ENCODE peak calls at places on chromosomes 2 and 18, in seven cellular contexts. R is testis, X is GM10248, W is heart right ventricle, S is GM12865, J is foreskin fibroblast, I is right lobe of liver. Y is an unnamed sample.

GRCh38 chr2:27809761-27810241 is 38.3 kb downstream of the MRPL33 start:
- DNase-seq in R (no peak), X (no peak), W (no peak), S (no peak), J (peak; percentile 61), I (no peak), Y (no peak)

GRCh38 chr2:96957299-96957698 is 29.1 kb downstream of the FAM178B start:
- DNase-seq in R (no peak), X (no peak), W (no peak), S (no peak), J (no peak), I (no peak), Y (no peak)

GRCh38 chr2:46239175-46239846 is 57.9 kb upstream of the EPAS1 start:
- DNase-seq in R (no peak), X (no peak), W (no peak), S (no peak), J (no peak), I (no peak), Y (no peak)

GRCh38 chr18:40813116-40813515 is 1141.9 kb upstream of the PIK3C3 start:
- DNase-seq in R (no peak), X (no peak), W (no peak), S (no peak), J (no peak), I (no peak), Y (no peak)

GRCh38 chr18:67104700-67105284 is 411.7 kb downstream of the DSEL start:
- DNase-seq in R (peak; percentile 84), X (peak; percentile 15), W (peak; percentile 23), S (peak; percentile 63), J (peak; percentile 25), I (peak; percentile 79), Y (peak; percentile 75)

GRCh38 chr2:222404126-222404891 is 20.0 kb upstream of the SGPP2 start:
- DNase-seq in R (peak; percentile 22), X (no peak), W (no peak), S (no peak), J (no peak), I (no peak), Y (no peak)

GRCh38 chr2:54767921-54768320 is 44.5 kb downstream of the EML6 start:
- DNase-seq in R (no peak), X (peak; percentile 25), W (no peak), S (peak; percentile 18), J (peak; percentile 68), I (no peak), Y (no peak)

GRCh38 chr2:165594935-165595255 is 125.4 kb downstream of the CSRNP3 start:
- DNase-seq in R (no peak), X (peak; percentile 20), W (no peak), S (peak; percentile 48), J (no peak), I (no peak), Y (no peak)

GRCh38 chr2:161250864-161251436 is 57.3 kb upstream of the PSMD14 start:
- DNase-seq in R (no peak), X (peak; percentile 38), W (no peak), S (peak; percentile 61), J (no peak), I (no peak), Y (peak; percentile 58)

GRCh38 chr2:41940715-41941114 is 107.1 kb upstream of the PKDCC start:
- DNase-seq in R (no peak), X (no peak), W (peak; percentile 71), S (no peak), J (no peak), I (no peak), Y (no peak)

GRCh38 chr18:50906843-50907242 is 27.9 kb downstream of the ME2 start:
- DNase-seq in R (no peak), X (no peak), W (no peak), S (no peak), J (no peak), I (no peak), Y (no peak)

GRCh38 chr2:203948733-203949132 is 12.2 kb downstream of the ICOS start:
- DNase-seq in R (no peak), X (peak; percentile 26), W (no peak), S (peak; percentile 24), J (no peak), I (no peak), Y (no peak)

GRCh38 chr18:3931542-3932112 is 481.7 kb downstream of the TGIF1 start:
- DNase-seq in R (no peak), X (no peak), W (no peak), S (peak; percentile 2), J (no peak), I (no peak), Y (no peak)

GRCh38 chr2:233033672-233034071 is 1.2 kb downstream of the NEU2 start:
- DNase-seq in R (no peak), X (no peak), W (no peak), S (no peak), J (peak; percentile 32), I (no peak), Y (no peak)

DNA sequence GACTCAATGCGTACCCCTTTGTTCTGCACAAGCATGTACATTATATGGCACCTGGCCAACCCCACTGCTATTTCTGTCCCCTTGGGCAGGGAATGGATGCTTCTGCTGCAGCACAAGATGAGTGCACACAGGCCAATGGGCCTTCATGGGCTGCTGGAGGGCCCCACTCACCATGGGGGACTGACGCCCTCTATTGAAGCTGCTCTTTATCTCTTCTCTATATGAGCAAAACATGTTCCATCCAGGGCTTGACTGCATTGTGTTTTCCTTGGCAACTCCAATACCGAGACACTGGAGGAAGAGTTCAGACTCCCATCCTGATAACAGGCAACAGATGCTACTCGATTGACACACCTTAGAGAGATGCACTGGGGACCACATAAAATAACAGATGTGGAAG is 251.6 kb upstream of the NCKAP5 start:
- DNase-seq in R (no peak), X (no peak), W (no peak), S (no peak), J (peak; percentile 44), I (no peak), Y (no peak)
- TF ChIP-seq CTCF in R (no peak), X (no peak), W (no peak), S (no peak), J (no peak), I (no peak), Y (no peak)

GRCh38 chr2:79235135-79235534 is 75.6 kb upstream of the REG3A start:
- DNase-seq in R (no peak), X (no peak), W (no peak), S (no peak), J (no peak), I (no peak), Y (no peak)
- TF ChIP-seq CTCF in R (no peak), X (no peak), W (no peak), S (no peak), J (no peak), I (peak; percentile 22), Y (no peak)

GRCh38 chr2:63486861-63487290 is 101.4 kb downstream of the WDPCP start:
- DNase-seq in R (no peak), X (no peak), W (no peak), S (peak; percentile 7), J (no peak), I (no peak), Y (no peak)
- TF ChIP-seq CTCF in R (no peak), X (peak; percentile 33), W (no peak), S (no peak), J (no peak), I (peak; percentile 18), Y (peak; percentile 26)

GRCh38 chr2:164126960-164127359 is 391.2 kb upstream of the FIGN start:
- DNase-seq in R (no peak), X (no peak), W (no peak), S (no peak), J (no peak), I (no peak), Y (no peak)
- TF ChIP-seq CTCF in R (no peak), X (no peak), W (peak; percentile 51), S (no peak), J (peak; percentile 17), I (no peak), Y (no peak)

GRCh38 chr2:149418065-149418464 is 87.7 kb downstream of the LYPD6 start:
- DNase-seq in R (no peak), X (no peak), W (no peak), S (no peak), J (no peak), I (no peak), Y (no peak)

GRCh38 chr2:149422991-149423338 is 92.6 kb downstream of the LYPD6 start:
- DNase-seq in R (no peak), X (no peak), W (no peak), S (no peak), J (no peak), I (no peak), Y (peak; percentile 10)

GRCh38 chr2:149422337-149422990 is 92.1 kb downstream of the LYPD6 start:
- DNase-seq in R (no peak), X (no peak), W (no peak), S (no peak), J (peak; percentile 41), I (no peak), Y (peak; percentile 49)

GRCh38 chr2:149421791-149422190 is 91.4 kb downstream of the LYPD6 start:
- DNase-seq in R (no peak), X (no peak), W (no peak), S (no peak), J (no peak), I (no peak), Y (no peak)

GRCh38 chr2:149420053-149420963 is 89.9 kb downstream of the LYPD6 start:
- DNase-seq in R (no peak), X (no peak), W (no peak), S (no peak), J (no peak), I (peak; percentile 63), Y (no peak)
- TF ChIP-seq CTCF in R (no peak), X (no peak), W (no peak), S (no peak), J (no peak), I (no peak), Y (no peak)

GRCh38 chr2:239275037-239275685 is 125.7 kb downstream of the HDAC4 start:
- DNase-seq in R (peak; percentile 49), X (peak; percentile 78), W (peak; percentile 61), S (peak; percentile 88), J (peak; percentile 96), I (no peak), Y (peak; percentile 77)

GRCh38 chr2:239275871-239276812 is 124.7 kb downstream of the HDAC4 start:
- DNase-seq in R (peak; percentile 61), X (no peak), W (peak; percentile 48), S (no peak), J (peak; percentile 89), I (peak; percentile 45), Y (no peak)

GRCh38 chr2:239278361-239278760 is 122.5 kb downstream of the HDAC4 start:
- DNase-seq in R (peak; percentile 9), X (no peak), W (no peak), S (no peak), J (no peak), I (no peak), Y (no peak)

GRCh38 chr2:239277401-239278085 is 123.3 kb downstream of the HDAC4 start:
- DNase-seq in R (peak; percentile 13), X (no peak), W (no peak), S (no peak), J (no peak), I (peak; percentile 41), Y (no peak)

DNA sequence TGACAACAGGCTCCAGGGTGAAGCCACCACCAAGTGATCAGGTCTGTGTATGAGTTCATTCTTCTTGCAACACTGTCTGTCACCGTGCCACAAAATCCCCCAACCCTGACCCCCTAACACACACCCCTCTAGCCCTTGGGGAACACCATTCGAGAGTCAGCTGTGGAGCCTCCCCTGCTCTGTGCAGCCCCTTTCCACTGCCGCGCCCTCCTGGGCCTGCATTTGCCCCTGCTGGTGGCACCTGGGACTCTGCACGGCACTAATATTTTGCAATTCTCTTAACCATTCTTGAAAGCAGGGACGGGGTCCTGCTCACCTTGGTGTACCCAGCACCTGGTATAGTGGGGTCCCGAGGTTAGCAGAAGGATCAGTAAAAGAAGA is 124.0 kb downstream of the HDAC4 start:
- DNase-seq in R (no peak), X (no peak), W (no peak), S (no peak), J (no peak), I (peak; percentile 43), Y (no peak)
- TF ChIP-seq CTCF in R (no peak), X (no peak), W (no peak), S (no peak), J (no peak), I (no peak), Y (no peak)